ENCODE peak calls at places on chromosomes 12 and 14, in six cellular contexts. N, E, A, B, I and L are unnamed samples.

GRCh38 chr12:85325452-85325851 is 45.4 kb downstream of the ALX1 start:
- DNase-seq in A (no peak), I (no peak), E (no peak), N (no peak), B (no peak), L (no peak)

GRCh38 chr14:69487771-69488170 is 3.2 kb downstream of the PLEKHD1 start:
- DNase-seq in B (no peak), I (no peak), E (no peak), N (no peak), A (no peak), L (no peak)

GRCh38 chr14:106277503-106277902 is 751.1 kb downstream of the TMEM121 start:
- DNase-seq in E (no peak), B (no peak), A (no peak), N (no peak), I (no peak), L (no peak)

GRCh38 chr14:59595071-59595470 is 18.5 kb upstream of the CCDC175 start:
- DNase-seq in I (no peak), N (no peak), B (no peak), E (no peak), A (no peak), L (no peak)

GRCh38 chr12:76259071-76259470 is 89.1 kb downstream of the BBS10 start:
- DNase-seq in B (no peak), I (no peak), E (no peak), A (no peak), N (peak), L (no peak)

GRCh38 chr14:85415015-85415712 is 114.8 kb upstream of the FLRT2 start:
- DNase-seq in E (no peak), N (peak), I (peak), A (peak), B (peak), L (no peak)

GRCh38 chr14:57982161-57982560 is 116.3 kb upstream of the SLC35F4 start:
- DNase-seq in N (no peak), E (no peak), I (no peak), B (no peak), A (no peak), L (no peak)

GRCh38 chr14:99946652-99947489 is 118.4 kb upstream of the EVL start:
- DNase-seq in B (peak), N (peak), E (no peak), A (peak), I (no peak), L (no peak)

GRCh38 chr14:104393898-104394605 is 185.5 kb upstream of the C14orf180 start:
- DNase-seq in I (no peak), E (no peak), A (no peak), B (no peak), N (peak), L (peak)

GRCh38 chr12:14261096-14261495 is 104.4 kb upstream of the ATF7IP start:
- DNase-seq in I (no peak), B (no peak), N (no peak), E (no peak), A (no peak), L (no peak)

DNA sequence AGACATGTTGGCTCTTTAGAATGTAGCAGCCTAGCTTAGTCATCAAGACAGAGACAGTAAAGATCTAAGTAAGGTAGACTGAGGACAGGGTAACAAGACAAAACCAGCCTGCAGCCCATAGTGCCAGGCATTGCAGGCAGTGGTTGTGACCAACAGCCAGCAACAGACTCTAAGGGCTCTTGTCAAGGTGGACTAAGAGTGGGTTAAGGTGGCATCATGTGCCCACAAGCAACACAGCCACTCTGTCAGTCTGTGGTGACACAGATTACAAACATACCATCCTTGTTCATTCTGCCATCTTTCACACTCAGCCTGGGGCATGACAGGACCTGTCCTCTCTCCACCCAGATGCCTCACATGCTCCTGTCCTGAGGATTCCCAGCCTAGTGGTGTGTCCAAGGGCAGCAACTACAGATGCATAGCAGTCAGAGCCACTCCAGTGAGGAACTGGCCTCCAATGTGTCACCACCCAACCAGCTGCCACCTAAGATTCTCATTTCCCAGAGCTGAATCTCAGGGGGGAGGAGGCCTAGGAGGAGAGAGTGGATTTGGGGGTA is 28.3 kb downstream of the VDR start:
- DNase-seq in I (peak), E (no peak), B (no peak), A (no peak), N (no peak), L (no peak)
- TF ChIP-seq CTCF in I (peak), E (no peak), B (no peak), A (no peak), N (no peak), L (no peak)

GRCh38 chr12:54572881-54573280 is 15.6 kb downstream of the PPP1R1A start:
- DNase-seq in E (no peak), I (no peak), A (no peak), B (no peak), N (no peak), L (no peak)

GRCh38 chr12:54569995-54570531 is 18.4 kb downstream of the PPP1R1A start:
- DNase-seq in B (no peak), E (no peak), N (no peak), A (no peak), I (no peak), L (no peak)

GRCh38 chr12:54571857-54572195 is 16.6 kb downstream of the PPP1R1A start:
- DNase-seq in I (no peak), E (no peak), B (no peak), N (no peak), A (no peak), L (no peak)

GRCh38 chr12:54569072-54569471 is 19.4 kb downstream of the PPP1R1A start:
- DNase-seq in B (no peak), I (no peak), E (no peak), A (no peak), N (no peak), L (no peak)

GRCh38 chr12:54571166-54571856 is 17.1 kb downstream of the PPP1R1A start:
- DNase-seq in B (no peak), I (no peak), A (no peak), E (no peak), N (peak), L (no peak)
- TF ChIP-seq CTCF in B (no peak), I (no peak), A (no peak), E (no peak), N (no peak), L (peak)

GRCh38 chr12:48182659-48183058 is 785 bp upstream of the CCDC184 start:
- DNase-seq in A (no peak), B (no peak), N (no peak), I (no peak), E (no peak), L (no peak)

GRCh38 chr12:48185181-48185919 is 1.9 kb downstream of the CCDC184 start:
- DNase-seq in A (no peak), E (no peak), B (no peak), I (no peak), N (no peak), L (no peak)

GRCh38 chr12:48183876-48184548 is 568 bp downstream of the CCDC184 start:
- DNase-seq in E (no peak), I (no peak), A (no peak), B (no peak), N (no peak), L (no peak)

GRCh38 chr12:48184549-48184922 is 1.1 kb downstream of the CCDC184 start:
- DNase-seq in A (no peak), B (no peak), N (no peak), E (no peak), I (no peak), L (no peak)

GRCh38 chr12:48183091-48183875 is at the start of gene CCDC184:
- DNase-seq in A (peak), I (peak), E (peak), N (peak), B (peak), L (peak)
- TF ChIP-seq CTCF in A (peak), I (peak), E (no peak), N (peak), B (no peak), L (peak)

GRCh38 chr12:23217158-23217557 is 592.2 kb downstream of the ETNK1 start:
- DNase-seq in A (no peak), N (no peak), I (peak), E (no peak), B (no peak), L (no peak)

GRCh38 chr12:23221926-23222325 is 597.0 kb downstream of the ETNK1 start:
- DNase-seq in E (no peak), I (no peak), A (no peak), B (no peak), N (no peak), L (no peak)

GRCh38 chr12:23217716-23218115 is 592.7 kb downstream of the ETNK1 start:
- DNase-seq in N (no peak), I (no peak), E (no peak), A (no peak), B (no peak), L (no peak)

GRCh38 chr12:23222801-23223200 is 597.8 kb downstream of the ETNK1 start:
- DNase-seq in B (no peak), I (no peak), E (no peak), N (no peak), A (no peak), L (no peak)

GRCh38 chr12:23221066-23221465 is 596.1 kb downstream of the ETNK1 start:
- DNase-seq in E (no peak), B (no peak), I (peak), N (no peak), A (no peak), L (no peak)
- TF ChIP-seq CTCF in E (no peak), B (no peak), I (peak), N (peak), A (no peak), L (peak)

GRCh38 chr12:52023976-52024688 is 17.4 kb downstream of the TAMALIN start:
- DNase-seq in E (no peak), I (no peak), N (no peak), A (no peak), B (no peak), L (no peak)
- TF ChIP-seq CTCF in E (no peak), I (no peak), N (no peak), A (peak), B (peak), L (peak)

GRCh38 chr14:74495356-74495755 is 1.8 kb downstream of the ISCA2 start:
- DNase-seq in B (no peak), A (no peak), N (peak), E (no peak), I (no peak), L (no peak)

GRCh38 chr14:74492413-74493342 is at the start of gene NPC2:
- DNase-seq in I (peak), B (no peak), N (peak), A (no peak), E (no peak), L (no peak)

GRCh38 chr14:74491952-74492351 is 1.2 kb downstream of the NPC2 start:
- DNase-seq in E (no peak), B (no peak), I (peak), A (peak), N (peak), L (no peak)

GRCh38 chr14:74488788-74489397 is 4.2 kb downstream of the NPC2 start:
- DNase-seq in I (peak), E (no peak), N (peak), B (no peak), A (no peak), L (no peak)

DNA sequence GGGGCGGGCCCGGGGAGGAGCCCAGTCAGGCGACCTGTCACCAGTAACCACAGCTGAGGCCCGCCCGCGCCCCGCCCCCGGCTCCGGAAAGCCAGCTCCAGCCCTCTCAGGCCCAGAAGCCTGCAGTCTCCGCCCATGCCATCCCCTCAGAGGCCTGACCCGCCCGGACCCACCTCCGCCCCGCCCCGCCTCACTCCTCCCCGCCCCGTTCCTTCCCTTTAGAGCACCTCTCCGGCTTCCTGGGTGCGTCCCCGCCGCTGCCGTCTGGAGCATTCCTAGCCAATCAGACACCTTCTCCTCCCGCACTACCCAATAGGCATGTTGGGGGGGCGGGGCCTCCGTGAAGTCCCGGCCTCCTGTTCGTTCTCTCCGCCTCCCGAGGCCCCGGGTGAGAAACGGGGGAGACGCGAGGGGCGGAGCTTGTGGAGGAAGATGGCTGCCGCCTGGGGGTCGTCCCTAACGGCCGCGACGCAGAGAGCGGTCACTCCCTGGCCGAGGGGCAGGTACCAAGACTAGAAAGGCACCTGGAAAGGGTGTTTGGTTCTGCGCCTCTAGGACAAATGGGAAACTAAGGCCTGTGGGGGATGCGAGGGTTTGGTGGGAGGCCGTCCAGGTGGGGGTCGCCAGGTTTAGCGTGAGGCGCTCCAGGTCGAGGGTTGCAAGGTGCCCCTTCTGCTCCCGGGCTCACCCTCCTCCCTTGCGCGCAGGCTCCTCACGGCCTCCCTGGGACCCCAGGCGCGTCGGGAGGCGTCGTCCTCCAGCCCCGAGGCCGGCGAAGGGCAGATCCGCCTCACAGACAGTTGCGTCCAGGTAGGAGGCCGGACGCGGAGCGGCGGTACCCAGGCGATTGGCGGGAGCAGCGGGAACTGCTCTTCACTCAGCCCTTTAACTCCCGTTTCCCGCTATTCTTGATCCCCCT is at the start of gene ISCA2:
- DNase-seq in E (peak), B (peak), N (peak), I (peak), A (peak), L (peak)
- TF ChIP-seq CTCF in E (no peak), B (no peak), N (no peak), I (no peak), A (no peak), L (no peak)

GRCh38 chr14:61296707-61297502 is 15.8 kb upstream of the TMEM30B start:
- DNase-seq in I (peak), B (no peak), N (peak), E (no peak), A (peak), L (no peak)
- TF ChIP-seq CTCF in I (peak), B (peak), N (peak), E (peak), A (peak), L (peak)